ENCODE peak calls at places on chromosomes 4 and X, in seven cellular contexts. D is H9, J is brain microvascular endothelial cell, F is right lobe of liver, M is psoas muscle, I is endothelial cell, Q is tibial nerve. P is an unnamed sample.

GRCh38 chr4:119858176-119858575 is 208.5 kb downstream of the MAD2L1 start:
- DNase-seq in I (no peak), J (no peak), D (no peak), F (no peak), Q (no peak), M (no peak), P (no peak)

GRCh38 chr4:104989363-104989762 is 157.3 kb upstream of the TET2 start:
- DNase-seq in I (no peak), Q (no peak), F (no peak), M (no peak), D (no peak), J (no peak), P (no peak)

GRCh38 chrX:52420824-52421443 is 52.1 kb downstream of the XAGE2 start:
- DNase-seq in M (no peak), J (no peak), I (no peak), F (no peak), D (no peak), Q (no peak), P (no peak)

GRCh38 chrX:96576358-96576757 is 108.3 kb upstream of the DIAPH2 start:
- DNase-seq in F (no peak), D (no peak), Q (no peak), J (peak), M (no peak), I (no peak), P (no peak)

GRCh38 chrX:119728487-119728886 is 29.9 kb upstream of the SOWAHD start:
- DNase-seq in Q (no peak), J (no peak), I (peak), F (no peak), D (peak), M (no peak), P (no peak)

GRCh38 chr4:159515314-159516025 is 412.6 kb downstream of the RAPGEF2 start:
- DNase-seq in F (no peak), D (no peak), M (no peak), J (no peak), Q (no peak), I (no peak), P (no peak)

GRCh38 chr4:78704981-78705757 is 71.0 kb upstream of the BMP2K start:
- DNase-seq in I (no peak), M (no peak), F (no peak), Q (no peak), D (no peak), J (peak), P (no peak)

GRCh38 chr4:180563977-180564376 is 1679.2 kb upstream of the TENM3 start:
- DNase-seq in Q (no peak), I (no peak), D (no peak), M (no peak), F (no peak), J (no peak), P (no peak)

GRCh38 chr4:127416092-127416491 is 216.7 kb upstream of the INTU start:
- DNase-seq in I (no peak), Q (no peak), F (no peak), J (no peak), D (no peak), M (no peak), P (no peak)

GRCh38 chrX:101409043-101409442 is 1.0 kb downstream of the HNRNPH2 start:
- DNase-seq in F (no peak), D (no peak), Q (no peak), I (no peak), J (no peak), M (no peak), P (no peak)

GRCh38 chr4:106796866-106797265 is 239.2 kb downstream of the DKK2 start:
- DNase-seq in M (no peak), F (no peak), D (no peak), Q (no peak), I (no peak), J (no peak), P (no peak)

GRCh38 chr4:7418131-7418943 is 16.4 kb downstream of the PSAPL1 start:
- DNase-seq in I (no peak), F (no peak), J (no peak), Q (no peak), D (peak), M (no peak), P (no peak)

GRCh38 chr4:122798101-122798500 is 28.5 kb upstream of the FGF2 start:
- DNase-seq in D (peak), J (peak), Q (peak), M (no peak), I (no peak), F (peak), P (no peak)

GRCh38 chr4:113781439-113782040 is 20.0 kb upstream of the CAMK2D start:
- DNase-seq in J (no peak), Q (no peak), M (no peak), F (no peak), D (no peak), I (no peak), P (no peak)

GRCh38 chrX:85243761-85244410 is at the start of the genes SATL1 and ZNF711:
- DNase-seq in J (peak), F (peak), I (peak), M (peak), D (peak), Q (no peak), P (peak)

GRCh38 chr4:123340381-123340701 is 56.3 kb upstream of the SPRY1 start:
- DNase-seq in I (no peak), M (no peak), Q (no peak), D (no peak), F (no peak), J (peak), P (no peak)

GRCh38 chr4:68445111-68445510 is 2.2 kb upstream of the TMPRSS11E start:
- DNase-seq in M (no peak), F (no peak), I (no peak), Q (no peak), D (no peak), J (no peak), P (no peak)

GRCh38 chr4:143185253-143186107 is 763 bp downstream of the USP38 start:
- DNase-seq in J (no peak), I (no peak), M (no peak), D (peak), F (peak), Q (no peak), P (no peak)

GRCh38 chr4:129455462-129455861 is 359.5 kb downstream of the C4orf33 start:
- DNase-seq in J (no peak), M (no peak), D (no peak), F (no peak), Q (no peak), I (no peak), P (no peak)

GRCh38 chr4:6856391-6856790 is 53.2 kb upstream of the TBC1D14 start:
- DNase-seq in F (no peak), I (no peak), D (no peak), J (no peak), M (no peak), Q (no peak), P (no peak)

GRCh38 chrX:107686792-107687191 is 58.5 kb downstream of the PRPS1 start:
- DNase-seq in M (no peak), I (no peak), F (no peak), Q (no peak), D (no peak), J (no peak), P (no peak)

GRCh38 chr4:104677122-104677521 is 182.4 kb upstream of the CXXC4 start:
- DNase-seq in D (peak), J (no peak), Q (no peak), F (no peak), I (no peak), M (no peak), P (peak)

GRCh38 chr4:80811413-80811812 is 219.1 kb upstream of the BMP3 start:
- DNase-seq in J (no peak), I (no peak), M (no peak), F (no peak), Q (no peak), D (no peak), P (no peak)

GRCh38 chr4:40196724-40197281 is at the start of gene RHOH:
- DNase-seq in Q (no peak), I (peak), D (no peak), M (no peak), F (no peak), J (no peak), P (no peak)

GRCh38 chrX:110992611-110993010 is 103.4 kb upstream of the PAK3 start:
- DNase-seq in I (peak), Q (no peak), M (no peak), F (no peak), J (peak), D (peak), P (no peak)

GRCh38 chrX:150680974-150681373 is 12.2 kb upstream of the MTMR1 start:
- DNase-seq in D (no peak), M (no peak), I (no peak), J (no peak), Q (no peak), F (no peak), P (no peak)

GRCh38 chr4:172725581-172725980 is 443.0 kb upstream of the GALNT7 start:
- DNase-seq in Q (no peak), I (no peak), D (no peak), M (no peak), F (no peak), J (no peak), P (no peak)
- TF ChIP-seq CTCF in Q (no peak), I (no peak), D (no peak), M (no peak), F (no peak), J (no peak), P (no peak)

GRCh38 chr4:146243141-146243882 is 29.0 kb downstream of the REELD1 start:
- DNase-seq in J (peak), I (no peak), M (peak), F (peak), Q (no peak), D (peak), P (no peak)
- TF ChIP-seq CTCF in J (peak), I (peak), M (peak), F (peak), Q (peak), D (peak), P (no peak)

GRCh38 chrX:35101901-35102300 is 159.3 kb downstream of the FAM47B start:
- DNase-seq in Q (no peak), D (no peak), I (no peak), J (no peak), M (no peak), F (no peak), P (no peak)

GRCh38 chrX:35098419-35098818 is 155.8 kb downstream of the FAM47B start:
- DNase-seq in J (no peak), F (no peak), M (no peak), I (no peak), D (no peak), Q (no peak), P (no peak)
- TF ChIP-seq CTCF in J (no peak), F (no peak), M (no peak), I (no peak), D (no peak), Q (no peak), P (no peak)

GRCh38 chr4:36303430-36304137 is 22.2 kb downstream of the DTHD1 start:
- DNase-seq in F (no peak), I (no peak), Q (no peak), D (no peak), M (no peak), J (no peak), P (no peak)
- TF ChIP-seq CTCF in F (no peak), I (no peak), Q (no peak), D (no peak), M (no peak), J (no peak), P (no peak)

GRCh38 chrX:115892787-115893671 is 277.5 kb upstream of the AGTR2 start:
- DNase-seq in F (peak), J (peak), Q (no peak), D (peak), M (peak), I (no peak), P (no peak)
- TF ChIP-seq CTCF in F (peak), J (peak), Q (no peak), D (peak), M (peak), I (no peak), P (no peak)

DNA sequence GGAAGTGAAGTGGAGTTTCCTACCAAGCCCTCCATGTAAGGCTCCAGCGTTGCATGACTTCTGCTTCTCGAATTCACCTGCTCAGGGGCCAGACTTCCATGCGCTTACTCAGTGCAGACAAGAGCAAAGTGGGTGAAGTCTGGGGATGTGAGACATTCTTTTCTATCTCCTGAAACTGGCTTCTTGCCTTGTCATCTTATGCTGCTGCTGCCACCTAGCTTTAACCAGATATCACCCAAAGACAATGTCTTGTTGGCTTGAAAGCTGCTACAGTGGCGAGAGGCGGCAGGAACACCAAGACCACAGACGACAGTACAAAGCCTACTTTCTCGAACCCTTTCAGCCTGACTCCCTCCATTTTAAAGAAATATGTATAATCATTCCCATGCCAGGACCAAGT is 103.6 kb upstream of the ADGRG2 start:
- DNase-seq in I (no peak), F (no peak), D (peak), J (no peak), Q (no peak), M (no peak), P (no peak)
- TF ChIP-seq CTCF in I (no peak), F (no peak), D (peak), J (peak), Q (no peak), M (no peak), P (no peak)

GRCh38 chr4:152785639-152786517 is 6.1 kb downstream of the ARFIP1 start:
- DNase-seq in M (no peak), D (no peak), I (no peak), Q (no peak), J (no peak), F (no peak), P (no peak)

GRCh38 chr4:152779513-152780266 is at the start of the genes ARFIP1 and TIGD4:
- DNase-seq in J (peak), I (peak), D (peak), Q (peak), M (peak), F (peak), P (peak)

GRCh38 chr4:152778656-152779512 is 646 bp downstream of the TIGD4 start:
- DNase-seq in J (peak), I (peak), M (no peak), D (no peak), F (peak), Q (peak), P (peak)

GRCh38 chr4:152780267-152780811 is 585 bp downstream of the ARFIP1 start:
- DNase-seq in J (peak), M (no peak), F (no peak), Q (no peak), D (no peak), I (peak), P (no peak)

GRCh38 chr4:152784490-152785195 is 4.9 kb downstream of the ARFIP1 start:
- DNase-seq in I (no peak), Q (no peak), J (peak), M (no peak), F (no peak), D (no peak), P (no peak)
- TF ChIP-seq CTCF in I (no peak), Q (no peak), J (peak), M (no peak), F (no peak), D (peak), P (no peak)

GRCh38 chr4:88752754-88753153 is 55.1 kb upstream of the NAP1L5 start:
- DNase-seq in F (peak), J (no peak), M (no peak), Q (no peak), D (no peak), I (no peak), P (no peak)
- TF ChIP-seq CTCF in F (no peak), J (no peak), M (no peak), Q (no peak), D (no peak), I (no peak), P (no peak)

P was measured in mesothelial cell of epicardium.